ENCODE peak calls at places on chromosomes 12 and 14, in five cellular contexts. B is HT-29, Q is astrocyte of the hippocampus, Y is neural crest cell, H is HFFc6. V is an unnamed sample.

GRCh38 chr14:51369814-51370213 is 129.8 kb downstream of the TMX1 start:
- DNase-seq in B (peak; percentile 13), Q (no peak), Y (no peak), H (no peak), V (peak; percentile 2)

GRCh38 chr12:81147286-81147919 is 69.5 kb downstream of the ACSS3 start:
- DNase-seq in B (no peak), Q (no peak), Y (no peak), H (no peak), V (no peak)

GRCh38 chr12:85641796-85642195 is 194.4 kb downstream of the RASSF9 start:
- DNase-seq in B (no peak), Q (no peak), Y (no peak), H (no peak), V (no peak)

GRCh38 chr12:121806556-121807308 is 2.9 kb downstream of the SETD1B start:
- DNase-seq in B (peak; percentile 55), Q (peak; percentile 46), Y (no peak), H (no peak), V (no peak)

GRCh38 chr12:66393890-66394289 is 91.6 kb downstream of the HELB start:
- DNase-seq in B (no peak), Q (no peak), Y (no peak), H (no peak), V (no peak)

GRCh38 chr12:67993143-67993542 is 3.9 kb downstream of the IFNG-AS1 start:
- DNase-seq in B (no peak), Q (no peak), Y (no peak), H (no peak), V (no peak)

GRCh38 chr12:53860426-53861223 is 78.0 kb upstream of the HOXC13 start:
- DNase-seq in B (no peak), Q (no peak), Y (no peak), H (no peak), V (no peak)

GRCh38 chr14:56102901-56103409 is 15.3 kb upstream of the PELI2 start:
- DNase-seq in B (no peak), Q (no peak), Y (no peak), H (no peak), V (no peak)

GRCh38 chr14:91509878-91510170 is 286 bp downstream of the PPP4R3A start:
- DNase-seq in B (no peak), Q (no peak), Y (no peak), H (no peak), V (no peak)

GRCh38 chr12:105077435-105077834 is 6.8 kb downstream of the ALDH1L2 start:
- DNase-seq in B (no peak), Q (peak; percentile 25), Y (no peak), H (no peak), V (no peak)

GRCh38 chr12:92961949-92962348 is 32.9 kb upstream of the EEA1 start:
- DNase-seq in B (no peak), Q (peak; percentile 30), Y (no peak), H (no peak), V (no peak)

GRCh38 chr12:6632026-6632978 is 3.5 kb downstream of the LPAR5 start:
- DNase-seq in B (no peak), Q (no peak), Y (no peak), H (no peak), V (peak; percentile 96)

GRCh38 chr14:24513009-24513408 is 4.9 kb upstream of the CMA1 start:
- DNase-seq in B (no peak), Q (peak; percentile 33), Y (peak; percentile 6), H (no peak), V (no peak)

GRCh38 chr14:91897121-91897701 is 29.9 kb upstream of the TC2N start:
- DNase-seq in B (no peak), Q (peak; percentile 91), Y (no peak), H (peak; percentile 34), V (no peak)

GRCh38 chr12:132775502-132776233 is 14.0 kb upstream of the ANKLE2 start:
- DNase-seq in B (no peak), Q (no peak), Y (no peak), H (no peak), V (no peak)

GRCh38 chr12:10223208-10223607 is 10.5 kb downstream of the GABARAPL1 start:
- DNase-seq in B (no peak), Q (no peak), Y (no peak), H (no peak), V (no peak)

GRCh38 chr12:114434341-114434740 is 28.4 kb upstream of the TBX5 start:
- DNase-seq in B (no peak), Q (no peak), Y (no peak), H (no peak), V (no peak)

GRCh38 chr14:25006961-25007795 is 42.8 kb downstream of the STXBP6 start:
- DNase-seq in B (peak; percentile 64), Q (peak; percentile 93), Y (no peak), H (peak; percentile 97), V (no peak)

GRCh38 chr12:47835017-47835830 is 15.5 kb upstream of the HDAC7 start:
- DNase-seq in B (no peak), Q (no peak), Y (no peak), H (no peak), V (peak; percentile 91)

GRCh38 chr12:43676183-43676813 is 82.3 kb downstream of the PUS7L start:
- DNase-seq in B (peak; percentile 55), Q (peak; percentile 3), Y (peak; percentile 6), H (no peak), V (peak; percentile 34)

GRCh38 chr12:80707126-80707829 is at the start of gene MYF6:
- DNase-seq in B (no peak), Q (no peak), Y (no peak), H (no peak), V (no peak)